ENCODE peak calls at places on chromosome 14, in eight cellular contexts. L is activated T-helper 1 cell treated with Interleukin-2 at 50 U/mL for 16 hours; Q is NCI-H1048; B is stimulated activated CD4-positive, alpha-beta T cell treated with anti-CD3 and anti-CD28 coated beads, Interleukin-1b, Interleukin-23, amount 100 ng/mL, for 4 hours; N is NCI-H187; E is GM18507; X is WERI-Rb-1; H is cardiac fibroblast. Y is an unnamed sample.

GRCh38 chr14:37590096-37590809 is 4.8 kb downstream of the FOXA1 start:
- DNase-seq in L (no peak), Q (no peak), B (no peak), N (no peak), E (no peak), X (no peak), H (no peak), Y (no peak)

GRCh38 chr14:49280566-49280965 is 305.6 kb downstream of the RPS29 start:
- DNase-seq in L (no peak), Q (no peak), B (no peak), N (no peak), E (no peak), X (no peak), H (no peak), Y (no peak)

GRCh38 chr14:44712095-44712822 is 205.2 kb upstream of the FSCB start:
- DNase-seq in L (no peak), Q (no peak), B (no peak), N (peak), E (no peak), X (no peak), H (no peak), Y (no peak)

GRCh38 chr14:105331575-105332351 is 17.2 kb downstream of the PACS2 start:
- DNase-seq in L (no peak), Q (no peak), B (no peak), N (no peak), E (no peak), X (no peak), H (no peak), Y (no peak)

GRCh38 chr14:54470701-54471100 is 18.1 kb downstream of the GMFB start:
- DNase-seq in L (no peak), Q (no peak), B (no peak), N (no peak), E (no peak), X (no peak), H (no peak), Y (no peak)

GRCh38 chr14:68879321-68879781 is 86.5 kb upstream of the ZFP36L1 start:
- DNase-seq in L (no peak), Q (no peak), B (no peak), N (no peak), E (no peak), X (no peak), H (no peak), Y (no peak)

GRCh38 chr14:53355581-53356112 is 202.5 kb upstream of the DDHD1 start:
- DNase-seq in L (no peak), Q (no peak), B (no peak), N (peak), E (no peak), X (peak), H (peak), Y (no peak)

GRCh38 chr14:106286697-106287290 is 760.4 kb downstream of the TMEM121 start:
- DNase-seq in L (no peak), Q (no peak), B (no peak), N (no peak), E (no peak), X (peak), H (no peak), Y (no peak)

GRCh38 chr14:67461341-67461985 is 27.1 kb downstream of the TMEM229B start:
- DNase-seq in L (no peak), Q (no peak), B (no peak), N (no peak), E (no peak), X (no peak), H (peak), Y (no peak)

GRCh38 chr14:100221419-100222218 is 17.3 kb upstream of the YY1 start:
- DNase-seq in L (peak), Q (peak), B (peak), N (peak), E (no peak), X (peak), H (peak), Y (peak)

GRCh38 chr14:37150414-37150813 is 22.0 kb downstream of the SLC25A21 start:
- DNase-seq in L (no peak), Q (peak), B (no peak), N (peak), E (no peak), X (no peak), H (peak), Y (no peak)

GRCh38 chr14:100287202-100287997 is 18.8 kb downstream of the SLC25A29 start:
- DNase-seq in L (no peak), Q (no peak), B (no peak), N (no peak), E (no peak), X (no peak), H (no peak), Y (no peak)

GRCh38 chr14:29222671-29223268 is 456.2 kb downstream of the FOXG1 start:
- DNase-seq in L (no peak), Q (no peak), B (no peak), N (peak), E (no peak), X (peak), H (peak), Y (no peak)

GRCh38 chr14:87434680-87435079 is 558.3 kb downstream of the GALC start:
- DNase-seq in L (no peak), Q (no peak), B (no peak), N (no peak), E (no peak), X (no peak), H (no peak), Y (no peak)

GRCh38 chr14:92652413-92653151 is 95.8 kb downstream of the LGMN start:
- DNase-seq in L (no peak), Q (no peak), B (no peak), N (no peak), E (no peak), X (no peak), H (no peak), Y (no peak)

GRCh38 chr14:53626771-53627170 is 329.9 kb downstream of the BMP4 start:
- DNase-seq in L (no peak), Q (no peak), B (no peak), N (no peak), E (no peak), X (no peak), H (no peak), Y (no peak)

GRCh38 chr14:68916358-68916757 is 62.7 kb downstream of the ACTN1 start:
- DNase-seq in L (no peak), Q (no peak), B (no peak), N (no peak), E (no peak), X (no peak), H (no peak), Y (no peak)

GRCh38 chr14:96204151-96205058 is at the start of gene BDKRB2:
- DNase-seq in L (no peak), Q (no peak), B (no peak), N (peak), E (no peak), X (peak), H (peak), Y (no peak)

GRCh38 chr14:36515896-36516718 is 3.9 kb downstream of the NKX2-1 start:
- DNase-seq in L (no peak), Q (no peak), B (no peak), N (no peak), E (no peak), X (no peak), H (no peak), Y (no peak)

GRCh38 chr14:101223561-101224162 is 320.1 kb upstream of the RTL1 start:
- DNase-seq in L (no peak), Q (no peak), B (no peak), N (no peak), E (no peak), X (no peak), H (no peak), Y (no peak)

GRCh38 chr14:73180385-73180805 is 44.1 kb downstream of the PSEN1 start:
- DNase-seq in L (no peak), Q (no peak), B (no peak), N (no peak), E (no peak), X (no peak), H (peak), Y (no peak)

GRCh38 chr14:77007339-77007974 is 21.1 kb downstream of the IRF2BPL start:
- DNase-seq in L (no peak), Q (no peak), B (no peak), N (no peak), E (no peak), X (no peak), H (no peak), Y (no peak)

GRCh38 chr14:71515520-71515919 is 416.7 kb upstream of the RGS6 start:
- DNase-seq in L (no peak), Q (no peak), B (no peak), N (no peak), E (no peak), X (no peak), H (no peak), Y (no peak)